ENCODE peak calls at places on chromosomes 4 and X, in seven cellular contexts. P is EH; Z is dermis microvascular lymphatic vessel endothelial cell; V is stimulated activated naive CD4-positive, alpha-beta T cell; X is bronchial epithelial cell; A is CD8-positive, alpha-beta T cell; W is iPS-NIHi11. R is an unnamed sample.

GRCh38 chr4:23930750-23931488 is 41.1 kb upstream of the PPARGC1A start:
- DNase-seq in W (no peak), V (no peak), Z (peak), P (peak), X (no peak), A (no peak), R (no peak)

GRCh38 chrX:19443886-19444530 is 71.3 kb downstream of the MAP3K15 start:
- DNase-seq in Z (no peak), X (no peak), P (no peak), A (no peak), W (no peak), V (no peak), R (no peak)

GRCh38 chrX:10031743-10032142 is 64.6 kb downstream of the CLDN34 start:
- DNase-seq in X (no peak), P (no peak), A (no peak), W (no peak), Z (no peak), V (no peak), R (no peak)

GRCh38 chrX:70720721-70721120 is 187.8 kb downstream of the TEX11 start:
- DNase-seq in Z (no peak), A (no peak), X (peak), P (no peak), W (no peak), V (no peak), R (no peak)

GRCh38 chrX:25070038-25070437 is 54.3 kb upstream of the ARX start:
- DNase-seq in A (no peak), Z (no peak), V (no peak), X (no peak), W (no peak), P (no peak), R (no peak)

GRCh38 chrX:136166221-136166855 is 19.0 kb downstream of the FHL1 start:
- DNase-seq in P (peak), V (no peak), A (no peak), Z (no peak), W (no peak), X (peak), R (no peak)

GRCh38 chrX:138853936-138854335 is 142.4 kb upstream of the FGF13 start:
- DNase-seq in P (no peak), A (no peak), V (no peak), X (no peak), Z (no peak), W (no peak), R (no peak)

GRCh38 chr4:82063017-82063416 is 310.8 kb downstream of the HNRNPD start:
- DNase-seq in X (no peak), Z (no peak), W (no peak), P (no peak), A (no peak), V (no peak), R (no peak)

GRCh38 chr4:185515248-185515647 is 20.1 kb downstream of the PDLIM3 start:
- DNase-seq in X (no peak), W (no peak), A (no peak), P (no peak), V (no peak), Z (no peak), R (no peak)

GRCh38 chr4:188781655-188782054 is 642.4 kb downstream of the TRIML1 start:
- DNase-seq in A (no peak), W (peak), X (no peak), P (no peak), Z (no peak), V (no peak), R (no peak)

GRCh38 chr4:37434469-37434868 is 189.9 kb downstream of the NWD2 start:
- DNase-seq in A (no peak), V (no peak), X (peak), P (no peak), Z (no peak), W (no peak), R (no peak)

GRCh38 chr4:65668201-65669007 is 1.9 kb downstream of the EPHA5 start:
- DNase-seq in P (peak), X (no peak), W (no peak), Z (no peak), V (no peak), A (no peak), R (no peak)

GRCh38 chrX:118221257-118221656 is 104.6 kb upstream of the KLHL13 start:
- DNase-seq in X (no peak), W (no peak), A (no peak), P (no peak), Z (no peak), V (no peak), R (no peak)

GRCh38 chr4:13548984-13549546 is 4.8 kb upstream of the NKX3-2 start:
- DNase-seq in P (peak), A (peak), W (peak), X (peak), Z (peak), V (peak), R (peak)

GRCh38 chr4:107629318-107629717 is 90.7 kb downstream of the PAPSS1 start:
- DNase-seq in V (no peak), X (no peak), P (no peak), W (no peak), Z (no peak), A (no peak), R (no peak)

GRCh38 chr4:168854216-168854921 is 155.7 kb downstream of the CBR4 start:
- DNase-seq in X (no peak), A (no peak), P (peak), Z (no peak), W (no peak), V (no peak), R (no peak)

GRCh38 chr4:183424109-183424751 is 20.2 kb upstream of the CDKN2AIP start:
- DNase-seq in P (no peak), A (no peak), V (no peak), W (no peak), Z (no peak), X (no peak), R (no peak)

GRCh38 chrX:15349046-15349445 is 13.7 kb upstream of the PIGA start:
- DNase-seq in Z (peak), X (peak), A (no peak), P (peak), V (no peak), W (peak), R (peak)

GRCh38 chr4:158810487-158811215 is 41.8 kb downstream of the FNIP2 start:
- DNase-seq in W (no peak), Z (peak), A (no peak), V (no peak), P (peak), X (peak), R (peak)

GRCh38 chrX:54386314-54386713 is 28.5 kb upstream of the WNK3 start:
- DNase-seq in W (no peak), X (peak), V (no peak), A (no peak), Z (no peak), P (peak), R (peak)

GRCh38 chrX:128714425-128714824 is 662.2 kb upstream of the ACTRT1 start:
- DNase-seq in P (no peak), W (no peak), V (no peak), A (no peak), Z (no peak), X (no peak), R (no peak)

GRCh38 chr4:170420255-170420693 is 330.5 kb upstream of the AADAT start:
- DNase-seq in V (no peak), P (no peak), X (peak), A (no peak), W (no peak), Z (no peak), R (no peak)

GRCh38 chr4:55574252-55574651 is 17.8 kb downstream of the PDCL2 start:
- DNase-seq in X (peak), W (no peak), V (no peak), P (no peak), A (no peak), Z (no peak), R (no peak)

GRCh38 chrX:68429216-68429615 is 4.1 kb downstream of the OPHN1 start:
- DNase-seq in W (no peak), A (no peak), X (peak), P (peak), Z (no peak), V (no peak), R (no peak)

GRCh38 chrX:101276238-101276637 is 14.9 kb downstream of the TAF7L start:
- DNase-seq in A (no peak), V (no peak), P (no peak), W (no peak), X (no peak), Z (no peak), R (no peak)